ENCODE peak calls at places on chromosomes 11 and 22, in ten cellular contexts. A, Z, P, B, D, J, U, R, K and T are unnamed samples.
A peak's percentile ranks its signal among the peaks of the same experiment; 100 is the strongest.

GRCh38 chr22:30643055-30643875 is 7.7 kb downstream of the SLC35E4 start:
- DNase-seq in K (no peak), J (no peak), Z (no peak), R (no peak), D (no peak), A (no peak), U (no peak), P (no peak), B (no peak), T (no peak)

GRCh38 chr11:130071211-130071712 is 1.6 kb downstream of the APLP2 start:
- DNase-seq in B (peak; percentile 53), J (peak; percentile 63), Z (no peak), K (no peak), U (no peak), R (no peak), A (no peak), P (no peak), D (no peak), T (no peak)

GRCh38 chr22:36425977-36426523 is 38.3 kb upstream of the MYH9 start:
- DNase-seq in D (no peak), J (no peak), K (no peak), A (no peak), U (no peak), P (no peak), Z (peak; percentile 47), R (no peak), B (no peak), T (no peak)

GRCh38 chr11:13302440-13302958 is 24.9 kb downstream of the BMAL1 start:
- DNase-seq in Z (no peak), U (no peak), B (no peak), P (no peak), A (peak; percentile 24), R (no peak), D (no peak), J (no peak), K (no peak), T (no peak)

GRCh38 chr22:49188591-49188990 is 639.1 kb downstream of the BRD1 start:
- DNase-seq in J (no peak), Z (no peak), R (no peak), K (no peak), U (no peak), P (no peak), D (no peak), B (no peak), A (no peak), T (no peak)

GRCh38 chr11:623999-624704 is 603 bp downstream of the CDHR5 start:
- DNase-seq in P (no peak), U (no peak), D (peak; percentile 82), A (no peak), R (no peak), J (peak; percentile 62), B (peak; percentile 26), Z (no peak), K (no peak), T (no peak)

GRCh38 chr11:118265954-118266353 is 1.9 kb upstream of the MPZL2 start:
- DNase-seq in D (peak; percentile 39), A (no peak), Z (no peak), J (peak; percentile 69), R (no peak), P (no peak), K (no peak), U (no peak), B (no peak), T (no peak)

GRCh38 chr11:62713343-62713742 is 5.9 kb downstream of the GNG3 start:
- DNase-seq in D (peak; percentile 69), B (no peak), R (no peak), U (no peak), A (no peak), Z (no peak), K (no peak), J (no peak), P (no peak), T (no peak)

GRCh38 chr22:42642801-42643631 is 2.6 kb upstream of the ATP5MGL start:
- DNase-seq in J (no peak), D (no peak), U (no peak), R (no peak), Z (no peak), P (no peak), K (no peak), B (no peak), A (no peak), T (no peak)

GRCh38 chr22:39234867-39235687 is 9.7 kb downstream of the PDGFB start:
- DNase-seq in U (no peak), R (no peak), K (no peak), A (peak; percentile 89), P (no peak), D (no peak), Z (no peak), B (no peak), J (peak; percentile 79), T (no peak)

GRCh38 chr22:46075764-46076531 is 74.4 kb upstream of the PPARA start:
- DNase-seq in J (no peak), B (peak; percentile 30), Z (no peak), D (peak; percentile 30), R (no peak), P (no peak), U (no peak), A (peak; percentile 74), K (no peak), T (no peak)

GRCh38 chr11:100991541-100991940 is 138.1 kb downstream of the PGR start:
- DNase-seq in J (peak; percentile 73), U (no peak), K (no peak), P (no peak), R (no peak), A (no peak), D (no peak), Z (no peak), B (no peak), T (no peak)

GRCh38 chr22:39514373-39514973 is 5.9 kb upstream of the ATF4 start:
- DNase-seq in Z (peak; percentile 81), K (no peak), R (peak; percentile 71), U (peak; percentile 55), P (peak; percentile 73), D (peak; percentile 79), B (peak; percentile 55), A (peak; percentile 86), J (peak; percentile 52), T (no peak)

GRCh38 chr11:116379185-116379828 is 393.5 kb downstream of the BUD13 start:
- DNase-seq in K (no peak), B (peak; percentile 12), U (peak; percentile 44), Z (peak; percentile 79), D (peak; percentile 34), J (peak; percentile 1), R (no peak), P (no peak), A (no peak), T (no peak)

GRCh38 chr11:121494355-121495099 is 41.8 kb upstream of the SORL1-AS1 start:
- DNase-seq in Z (peak; percentile 24), D (no peak), R (peak; percentile 68), U (no peak), P (peak; percentile 65), B (no peak), K (no peak), J (peak; percentile 34), A (no peak), T (no peak)

DNA sequence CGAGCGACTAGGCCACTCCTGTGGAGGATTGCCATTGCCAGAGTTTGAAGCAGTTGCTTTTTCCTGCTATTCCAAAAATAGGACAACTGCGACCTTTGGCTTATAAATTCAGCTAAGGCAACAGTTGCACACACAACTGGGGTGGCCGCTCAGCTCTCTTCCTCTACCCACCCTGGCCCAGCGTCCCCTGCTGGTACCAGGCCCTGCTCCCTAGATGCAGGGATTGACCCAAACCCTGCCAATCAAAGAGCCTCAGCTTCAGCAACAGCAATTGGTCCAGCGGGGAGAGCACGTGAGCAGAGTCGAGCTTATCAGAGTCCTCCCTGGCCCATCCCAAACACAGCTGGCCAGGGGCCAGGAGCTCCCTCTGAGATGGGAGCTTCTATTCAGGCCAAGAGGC is 22.0 kb upstream of the CABP2 start:
- DNase-seq in A (no peak), D (peak; percentile 28), J (no peak), Z (peak; percentile 70), P (no peak), R (no peak), K (no peak), U (no peak), B (no peak), T (no peak)
- TF ChIP-seq CTCF in A (no peak), D (no peak), J (no peak), Z (no peak), P (no peak), R (no peak), K (peak; percentile 24), U (no peak), B (no peak), T (no peak)

DNA sequence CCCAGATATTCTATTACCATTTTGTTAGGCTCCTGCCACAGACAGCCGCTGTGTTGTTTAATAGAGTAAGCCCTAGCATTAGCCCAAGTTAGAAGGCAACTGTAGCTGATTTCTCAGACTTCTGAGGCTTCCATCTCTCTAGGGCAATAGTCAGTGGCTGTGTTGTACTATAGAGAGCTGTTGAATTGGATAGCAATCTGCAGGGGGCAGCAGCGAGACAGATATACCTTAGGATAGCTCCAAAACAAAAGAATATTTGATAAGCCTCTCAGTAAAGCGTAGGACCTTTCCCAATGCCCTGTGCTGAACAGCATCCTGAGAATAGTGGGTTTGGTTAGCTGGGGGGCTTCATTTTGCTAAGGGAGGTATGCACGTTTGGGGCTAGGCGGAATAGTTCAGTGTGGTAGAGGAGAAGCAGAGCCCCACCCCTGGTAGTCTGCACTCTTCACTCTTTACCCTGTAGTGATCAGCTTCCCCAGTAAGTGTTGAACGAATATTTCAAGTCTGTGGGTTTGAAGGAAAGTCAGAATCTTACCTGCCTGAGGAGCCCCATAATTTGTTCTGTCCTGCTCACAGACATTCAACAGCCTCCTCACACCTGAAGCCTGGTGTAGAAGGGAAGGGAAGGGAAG is 515.1 kb downstream of the INSC start:
- DNase-seq in K (no peak), D (peak; percentile 64), P (no peak), U (no peak), R (no peak), A (no peak), B (no peak), Z (peak; percentile 88), J (peak; percentile 36), T (no peak)
- TF ChIP-seq CTCF in K (peak; percentile 15), D (no peak), P (peak; percentile 40), U (no peak), R (no peak), A (no peak), B (peak; percentile 8), Z (peak; percentile 77), J (peak; percentile 38), T (peak; percentile 36)

DNA sequence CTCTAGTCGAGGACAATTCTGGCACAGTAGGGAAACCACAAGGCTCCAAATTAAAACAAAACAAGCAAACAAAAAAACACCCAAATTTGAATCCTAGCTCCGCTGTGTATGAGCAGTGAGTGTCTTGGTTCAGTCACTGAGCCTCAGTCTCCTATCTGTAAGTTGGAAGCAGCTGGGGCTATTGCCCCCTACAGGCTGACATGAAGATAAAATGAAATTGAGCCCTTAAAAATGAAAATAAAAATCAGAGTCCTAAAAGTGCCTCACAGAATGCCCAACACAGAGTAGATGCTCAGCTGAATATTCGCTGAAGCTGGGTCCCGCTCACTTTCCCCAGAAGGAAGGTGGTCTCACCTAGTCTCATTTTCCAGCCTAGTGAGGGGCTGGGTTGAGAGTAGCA is 65.2 kb downstream of the PDE2A start:
- DNase-seq in D (no peak), J (peak; percentile 35), A (no peak), R (no peak), B (peak; percentile 47), U (no peak), P (no peak), Z (peak; percentile 53), K (no peak), T (peak; percentile 56)
- TF ChIP-seq CTCF in D (peak; percentile 59), J (peak; percentile 52), A (peak; percentile 19), R (peak; percentile 70), B (peak; percentile 70), U (no peak), P (peak; percentile 38), Z (peak; percentile 75), K (peak; percentile 49), T (peak; percentile 57)

GRCh38 chr11:27701262-27702105 is 1.2 kb upstream of the BDNF start:
- DNase-seq in J (peak; percentile 32), D (peak; percentile 55), P (no peak), B (peak; percentile 76), U (peak; percentile 23), K (no peak), A (no peak), Z (peak; percentile 20), R (no peak), T (no peak)
- TF ChIP-seq CTCF in J (no peak), D (no peak), P (no peak), B (peak; percentile 39), U (no peak), K (peak; percentile 37), A (no peak), Z (no peak), R (no peak), T (peak; percentile 35)